ENCODE peak calls at places on chromosome 7, in ten cellular contexts. D, I, S, U, X, W, O, C, G and M are unnamed samples.

GRCh38 chr7:87510430-87510875 is 35.0 kb upstream of the ABCB4 start:
- DNase-seq in D (no peak), I (no peak), S (no peak), U (no peak), X (no peak), W (no peak), O (no peak), C (no peak), G (no peak), M (no peak)

GRCh38 chr7:120991570-120991969 is 3.1 kb downstream of the CPED1 start:
- DNase-seq in D (no peak), I (peak), S (peak), U (peak), X (peak), W (no peak), O (no peak), C (no peak), G (no peak), M (peak)

GRCh38 chr7:17070117-17070750 is 188.5 kb upstream of the AGR3 start:
- DNase-seq in D (no peak), I (no peak), S (no peak), U (no peak), X (no peak), W (no peak), O (no peak), C (no peak), G (no peak), M (peak)

GRCh38 chr7:72069263-72069662 is 342.9 kb downstream of the CALN1 start:
- DNase-seq in D (no peak), I (no peak), S (no peak), U (no peak), X (no peak), W (no peak), O (no peak), C (no peak), G (no peak), M (no peak)

GRCh38 chr7:108197371-108198091 is 67.4 kb upstream of the LAMB4 start:
- DNase-seq in D (no peak), I (no peak), S (no peak), U (peak), X (no peak), W (no peak), O (no peak), C (no peak), G (no peak), M (peak)

GRCh38 chr7:55016061-55016745 is 2.6 kb upstream of the EGFR start:
- DNase-seq in D (no peak), I (peak), S (peak), U (peak), X (no peak), W (no peak), O (no peak), C (no peak), G (no peak), M (no peak)

GRCh38 chr7:130292682-130293257 is at the start of gene CPA4:
- DNase-seq in D (peak), I (peak), S (peak), U (peak), X (peak), W (no peak), O (peak), C (peak), G (no peak), M (peak)

GRCh38 chr7:127903913-127904705 is 127.1 kb downstream of the LRRC4 start:
- DNase-seq in D (no peak), I (no peak), S (no peak), U (no peak), X (no peak), W (no peak), O (no peak), C (no peak), G (no peak), M (no peak)

GRCh38 chr7:155482511-155483183 is 24.7 kb downstream of the EN2 start:
- DNase-seq in D (no peak), I (no peak), S (no peak), U (no peak), X (no peak), W (no peak), O (no peak), C (no peak), G (peak), M (no peak)

GRCh38 chr7:33500590-33500989 is 371.2 kb downstream of the BBS9 start:
- DNase-seq in D (no peak), I (no peak), S (no peak), U (peak), X (peak), W (no peak), O (no peak), C (no peak), G (no peak), M (peak)

GRCh38 chr7:25642849-25643248 is 414.6 kb upstream of the NPVF start:
- DNase-seq in D (no peak), I (no peak), S (no peak), U (no peak), X (no peak), W (no peak), O (no peak), C (no peak), G (no peak), M (no peak)

GRCh38 chr7:69801729-69802688 is 203.7 kb downstream of the AUTS2 start:
- DNase-seq in D (no peak), I (no peak), S (no peak), U (no peak), X (no peak), W (no peak), O (no peak), C (no peak), G (no peak), M (no peak)

GRCh38 chr7:117669818-117670217 is 190.0 kb downstream of the CFTR start:
- DNase-seq in D (no peak), I (no peak), S (no peak), U (no peak), X (no peak), W (no peak), O (no peak), C (no peak), G (no peak), M (no peak)
- TF ChIP-seq CTCF in D (no peak), I (no peak), S (no peak), U (no peak), X (no peak), W (no peak), O (no peak), C (no peak), G (no peak), M (no peak)

DNA sequence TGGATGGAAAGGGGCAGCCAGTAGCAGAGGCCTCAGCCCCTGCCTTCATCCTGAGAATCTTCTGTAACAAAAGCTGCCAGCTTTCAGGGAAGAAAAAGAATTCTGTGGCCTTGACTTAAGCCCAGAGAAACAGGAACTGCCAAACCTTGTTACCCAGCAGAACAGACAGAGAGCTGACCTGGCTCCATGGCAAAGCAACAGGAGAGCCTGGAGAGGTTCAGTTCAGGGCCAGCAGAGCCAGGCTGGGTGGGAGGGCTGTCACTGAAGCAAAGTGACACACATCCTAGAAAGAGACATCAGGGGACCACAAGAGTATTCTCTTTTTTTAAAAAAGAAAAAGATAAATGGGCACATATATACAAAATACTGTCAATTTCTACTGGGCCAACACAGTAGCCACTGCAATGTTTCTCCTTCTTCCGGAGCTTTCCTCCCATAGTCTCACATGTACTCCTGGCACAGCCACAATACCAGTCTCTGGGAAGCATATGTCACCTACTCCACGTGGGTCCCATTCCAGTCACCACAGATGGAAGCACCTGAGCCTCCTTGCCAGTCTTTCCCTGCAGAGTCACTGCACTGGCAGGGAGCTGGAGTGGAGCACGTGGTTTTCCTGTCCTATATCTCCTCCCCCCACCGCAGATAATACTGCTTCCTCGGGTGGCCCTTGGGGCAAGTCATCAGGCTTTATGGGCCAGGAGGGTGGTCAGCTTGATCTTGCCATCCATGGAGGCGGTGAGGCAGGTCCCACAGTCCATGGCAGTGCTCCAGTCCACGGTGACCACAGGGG is 15.2 kb upstream of the CYREN start:
- DNase-seq in D (no peak), I (no peak), S (no peak), U (no peak), X (no peak), W (no peak), O (no peak), C (no peak), G (no peak), M (no peak)
- H3K4me3 ChIP-seq in D (no peak), I (no peak), S (no peak), U (no peak), X (no peak), W (no peak), O (no peak), C (no peak), G (no peak), M (no peak)

DNA sequence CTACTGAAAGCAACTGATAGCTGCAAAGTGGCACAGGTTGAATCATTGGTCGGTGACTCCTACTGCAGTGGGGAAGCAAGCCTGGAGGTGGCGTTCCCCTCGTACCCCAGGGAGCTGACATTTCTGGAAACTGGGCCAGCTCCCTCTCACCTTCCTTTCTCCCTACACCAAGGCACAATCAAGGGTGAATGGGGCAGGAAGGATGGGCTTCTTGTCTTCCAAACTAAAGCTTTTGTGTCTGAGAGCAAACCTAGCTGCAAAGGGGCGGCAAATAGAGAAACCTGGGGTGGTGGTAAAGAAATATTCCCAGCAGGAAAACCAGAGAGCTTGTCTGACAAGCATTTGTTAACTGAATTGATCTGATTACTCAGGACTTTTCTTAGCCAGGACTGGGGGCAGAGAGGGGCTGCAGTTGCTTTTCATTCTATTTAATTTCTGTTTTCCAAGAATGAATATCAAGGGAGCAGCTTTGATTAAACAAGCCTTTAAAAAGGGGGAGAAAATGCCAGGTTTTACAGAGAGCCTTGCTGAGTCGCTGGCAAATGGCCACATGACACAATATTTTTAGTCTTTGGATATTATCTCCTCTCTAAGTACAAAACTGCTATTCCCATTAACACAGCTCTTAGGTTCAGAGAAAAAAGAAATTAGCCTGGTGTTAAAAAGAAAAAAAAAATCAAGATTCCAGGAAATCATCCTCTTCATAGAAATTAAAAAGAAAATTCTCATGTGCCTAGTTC is 27.8 kb downstream of the CDHR3 start:
- DNase-seq in D (no peak), I (peak), S (no peak), U (peak), X (peak), W (no peak), O (no peak), C (no peak), G (no peak), M (no peak)
- TF ChIP-seq CTCF in D (no peak), I (no peak), S (no peak), U (peak), X (peak), W (no peak), O (no peak), C (no peak), G (no peak), M (no peak)

GRCh38 chr7:100091411-100092181 is 2.8 kb downstream of the COPS6 start:
- DNase-seq in D (peak), I (peak), S (no peak), U (no peak), X (no peak), W (no peak), O (no peak), C (no peak), G (no peak), M (peak)

GRCh38 chr7:100093925-100094486 is 5.2 kb downstream of the COPS6 start:
- DNase-seq in D (no peak), I (no peak), S (no peak), U (no peak), X (no peak), W (no peak), O (no peak), C (no peak), G (no peak), M (no peak)

GRCh38 chr7:100093498-100093897 is 4.7 kb downstream of the COPS6 start:
- DNase-seq in D (no peak), I (no peak), S (no peak), U (no peak), X (no peak), W (no peak), O (peak), C (no peak), G (no peak), M (peak)

GRCh38 chr7:100095289-100095688 is 5.9 kb downstream of the MCM7 start:
- DNase-seq in D (no peak), I (no peak), S (no peak), U (no peak), X (no peak), W (no peak), O (no peak), C (no peak), G (no peak), M (no peak)

GRCh38 chr7:100093054-100093453 is 4.3 kb downstream of the COPS6 start:
- DNase-seq in D (no peak), I (no peak), S (no peak), U (no peak), X (no peak), W (no peak), O (no peak), C (no peak), G (no peak), M (no peak)
- H3K4me3 ChIP-seq in D (no peak), I (no peak), S (no peak), U (no peak), X (no peak), W (no peak), O (no peak), C (no peak), G (no peak), M (no peak)

GRCh38 chr7:157840913-157841756 is 504.3 kb downstream of the DNAJB6 start:
- DNase-seq in D (no peak), I (no peak), S (no peak), U (no peak), X (no peak), W (no peak), O (no peak), C (no peak), G (no peak), M (no peak)
- TF ChIP-seq CTCF in D (no peak), I (no peak), S (no peak), U (no peak), X (no peak), W (no peak), O (no peak), C (no peak), G (no peak), M (no peak)

GRCh38 chr7:43450894-43451293 is 132.0 kb upstream of the STK17A start:
- DNase-seq in D (no peak), I (no peak), S (no peak), U (no peak), X (no peak), W (no peak), O (no peak), C (no peak), G (no peak), M (no peak)

GRCh38 chr7:43456200-43456599 is 126.7 kb upstream of the STK17A start:
- DNase-seq in D (no peak), I (peak), S (no peak), U (no peak), X (no peak), W (no peak), O (no peak), C (no peak), G (no peak), M (no peak)

GRCh38 chr7:43458746-43459337 is 124.1 kb upstream of the STK17A start:
- DNase-seq in D (no peak), I (no peak), S (no peak), U (no peak), X (no peak), W (no peak), O (no peak), C (no peak), G (no peak), M (no peak)

GRCh38 chr7:43458330-43458729 is 124.6 kb upstream of the STK17A start:
- DNase-seq in D (no peak), I (no peak), S (no peak), U (no peak), X (no peak), W (no peak), O (no peak), C (no peak), G (no peak), M (no peak)

GRCh38 chr7:43454936-43455518 is 127.9 kb upstream of the STK17A start:
- DNase-seq in D (peak), I (peak), S (peak), U (peak), X (peak), W (no peak), O (no peak), C (no peak), G (peak), M (peak)
- H3K4me3 ChIP-seq in D (no peak), I (no peak), S (peak), U (no peak), X (no peak), W (no peak), O (peak), C (no peak), G (no peak), M (no peak)

DNA sequence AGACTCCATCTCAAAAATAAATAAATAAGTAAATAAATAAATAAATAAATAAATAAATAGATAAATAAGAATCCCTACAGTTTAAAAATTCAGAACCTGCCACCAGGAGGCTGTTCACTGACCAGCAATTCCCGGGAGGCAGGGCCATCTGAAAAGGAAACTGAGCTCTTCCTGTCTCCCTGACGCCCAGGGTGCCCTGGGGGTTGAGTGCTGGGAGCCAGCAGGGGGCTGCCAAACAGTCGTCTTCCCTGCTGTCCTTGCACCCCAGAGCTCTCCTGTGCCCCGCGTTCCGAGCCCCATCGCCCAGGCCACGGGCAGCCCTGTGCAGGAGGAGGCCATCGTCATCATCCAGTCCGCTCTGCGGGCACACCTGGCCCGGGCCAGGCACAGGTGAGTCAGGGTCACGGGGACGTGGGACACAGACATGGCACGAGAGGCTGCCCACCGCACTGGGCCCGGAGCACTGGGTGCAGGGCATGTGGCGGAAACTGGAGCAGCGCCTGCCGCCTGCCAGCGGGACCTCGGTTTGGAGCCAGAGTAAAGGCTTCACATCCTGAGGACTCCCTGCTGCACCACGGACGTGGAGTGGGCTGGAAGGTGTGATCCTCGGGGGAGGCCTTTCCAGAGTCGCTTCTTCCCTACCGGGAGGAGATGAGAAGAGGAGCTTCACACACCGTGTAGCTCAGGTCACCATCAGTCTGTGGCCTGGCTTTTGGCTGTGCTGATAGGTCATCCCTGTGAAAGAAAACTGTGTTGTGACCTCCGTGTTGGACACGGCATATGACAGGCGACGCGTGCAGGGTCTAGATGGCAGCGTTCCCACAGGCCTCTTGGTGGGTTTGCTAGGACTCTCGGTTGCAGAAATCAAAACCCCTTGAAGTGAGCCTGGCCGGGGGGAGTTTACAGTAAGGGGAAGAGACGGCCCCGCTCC is 25.9 kb upstream of the TTYH3 start:
- DNase-seq in D (no peak), I (no peak), S (no peak), U (no peak), X (no peak), W (no peak), O (no peak), C (no peak), G (no peak), M (no peak)
- TF ChIP-seq CTCF in D (no peak), I (no peak), S (no peak), U (peak), X (no peak), W (no peak), O (no peak), C (no peak), G (no peak), M (no peak)

DNA sequence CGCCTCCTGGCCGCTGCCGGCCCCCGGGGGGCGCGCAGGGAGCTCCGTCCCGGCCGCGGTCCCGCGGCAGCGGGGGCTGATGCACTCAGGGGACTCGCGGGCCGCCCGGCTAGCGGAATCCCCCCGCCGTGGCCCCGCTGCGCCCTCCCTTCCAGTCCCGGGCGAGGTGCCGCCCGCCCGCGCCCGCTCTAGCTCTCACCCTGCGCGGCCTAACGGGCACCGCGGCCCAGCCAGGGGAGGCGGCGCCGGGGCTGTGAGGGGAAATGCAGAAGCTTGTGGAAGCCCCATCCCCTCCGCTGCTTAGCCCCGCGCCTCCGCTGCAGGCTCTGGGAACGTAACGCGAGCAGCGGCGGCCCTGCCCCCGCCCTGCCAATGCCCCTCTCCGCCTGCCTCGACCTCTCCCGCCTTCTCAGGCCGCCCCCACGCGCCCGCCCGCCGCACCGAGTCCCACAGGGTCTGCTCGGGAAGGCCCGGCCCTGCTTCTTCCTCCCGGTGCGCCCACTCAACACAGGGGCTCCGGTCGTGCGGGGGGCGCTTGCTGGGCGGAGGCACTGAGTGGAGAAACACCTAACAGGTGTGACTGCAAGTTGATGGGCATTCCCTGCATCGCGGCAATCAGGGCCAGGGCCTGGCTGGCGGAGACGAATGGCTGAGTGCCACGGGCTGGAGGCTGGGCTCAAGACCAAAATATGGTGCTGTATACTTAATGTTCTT is 383 bp upstream of the TMEM229A start:
- DNase-seq in D (no peak), I (no peak), S (no peak), U (no peak), X (peak), W (peak), O (no peak), C (peak), G (peak), M (no peak)
- H3K4me3 ChIP-seq in D (peak), I (no peak), S (peak), U (no peak), X (peak), W (no peak), O (peak), C (peak), G (peak), M (no peak)